ENCODE peak calls at places on chromosomes 7 and 10, in six cellular contexts. U is heart left ventricle, G is tibial artery, T is ovary, N is body of pancreas, M is AG04450. S is an unnamed sample.

GRCh38 chr7:17099083-17099973 is 199.1 kb upstream of the AHR start:
- DNase-seq in U (peak; percentile 33), G (no peak), T (no peak), N (peak; percentile 91), M (no peak), S (peak; percentile 94)

GRCh38 chr7:25859412-25859704 is 292.6 kb upstream of the NFE2L3 start:
- DNase-seq in U (no peak), G (no peak), T (no peak), N (no peak), M (no peak), S (no peak)

GRCh38 chr7:156638443-156639077 is 2.0 kb upstream of the RNF32 start:
- DNase-seq in U (no peak), G (no peak), T (no peak), N (no peak), M (no peak), S (no peak)

GRCh38 chr10:132062181-132062515 is 3.6 kb upstream of the JAKMIP3 start:
- DNase-seq in U (no peak), G (no peak), T (no peak), N (no peak), M (no peak), S (no peak)

GRCh38 chr7:135922263-135922662 is 54.9 kb downstream of the MTPN start:
- DNase-seq in U (no peak), G (no peak), T (no peak), N (no peak), M (no peak), S (no peak)

GRCh38 chr7:117143580-117143979 is 179.3 kb downstream of the WNT2 start:
- DNase-seq in U (no peak), G (no peak), T (no peak), N (no peak), M (no peak), S (peak; percentile 38)

GRCh38 chr10:114917927-114918672 is 19.9 kb upstream of the TRUB1 start:
- DNase-seq in U (no peak), G (no peak), T (no peak), N (no peak), M (no peak), S (no peak)

GRCh38 chr10:2874963-2875362 is 192.4 kb upstream of the PFKP start:
- DNase-seq in U (no peak), G (no peak), T (no peak), N (no peak), M (no peak), S (no peak)

GRCh38 chr7:95004618-95005282 is 97.4 kb downstream of the PPP1R9A start:
- DNase-seq in U (peak; percentile 62), G (no peak), T (no peak), N (no peak), M (no peak), S (no peak)

DNA sequence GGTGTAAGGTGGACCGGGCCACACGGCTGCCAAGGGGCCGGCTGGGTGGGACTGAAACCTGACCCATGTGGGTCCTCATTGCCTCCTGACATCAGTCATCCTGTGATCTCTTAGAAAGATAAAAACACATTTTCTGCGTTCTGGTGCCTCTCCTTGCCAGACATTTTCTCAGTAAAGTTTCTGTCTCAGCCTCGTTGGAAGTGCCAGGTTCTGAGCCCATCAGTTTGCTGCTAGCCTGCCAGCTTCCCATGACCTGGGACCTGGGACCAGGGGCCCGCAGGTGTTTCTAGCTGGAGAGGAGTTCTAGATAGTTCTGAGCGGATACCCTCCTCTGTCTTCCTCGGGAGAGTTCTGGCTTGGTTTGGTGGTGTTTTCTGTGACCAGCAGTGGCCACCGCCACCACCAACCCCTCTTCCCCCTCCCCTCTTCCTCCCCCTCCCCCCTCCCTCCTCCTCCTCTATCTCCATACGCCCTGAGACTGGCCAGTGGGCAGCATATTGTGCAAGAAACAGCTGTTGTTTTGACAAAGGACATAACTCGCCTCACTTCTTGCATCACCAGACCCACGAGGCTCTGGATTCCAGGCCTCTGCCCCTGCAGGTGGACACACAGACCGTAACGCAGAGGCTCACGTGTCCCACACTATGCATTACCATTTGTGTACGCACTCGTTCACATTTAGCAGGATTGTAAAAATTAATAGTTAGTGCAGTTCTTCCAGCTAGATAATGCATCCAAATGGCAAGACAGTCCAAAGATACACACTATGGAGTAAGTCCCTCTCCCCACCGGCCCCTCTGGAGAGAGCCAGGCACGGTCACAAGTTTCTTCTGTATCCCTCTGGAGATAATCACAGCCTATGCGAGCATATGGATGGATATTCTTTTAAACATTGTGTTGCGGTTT is 94.6 kb downstream of the CUX1 start:
- DNase-seq in U (peak; percentile 79), G (peak; percentile 61), T (peak; percentile 87), N (no peak), M (peak; percentile 72), S (peak; percentile 96)
- TF ChIP-seq CTCF in U (no peak), G (no peak), T (peak; percentile 35), N (no peak), M (no peak), S (peak; percentile 13)

DNA sequence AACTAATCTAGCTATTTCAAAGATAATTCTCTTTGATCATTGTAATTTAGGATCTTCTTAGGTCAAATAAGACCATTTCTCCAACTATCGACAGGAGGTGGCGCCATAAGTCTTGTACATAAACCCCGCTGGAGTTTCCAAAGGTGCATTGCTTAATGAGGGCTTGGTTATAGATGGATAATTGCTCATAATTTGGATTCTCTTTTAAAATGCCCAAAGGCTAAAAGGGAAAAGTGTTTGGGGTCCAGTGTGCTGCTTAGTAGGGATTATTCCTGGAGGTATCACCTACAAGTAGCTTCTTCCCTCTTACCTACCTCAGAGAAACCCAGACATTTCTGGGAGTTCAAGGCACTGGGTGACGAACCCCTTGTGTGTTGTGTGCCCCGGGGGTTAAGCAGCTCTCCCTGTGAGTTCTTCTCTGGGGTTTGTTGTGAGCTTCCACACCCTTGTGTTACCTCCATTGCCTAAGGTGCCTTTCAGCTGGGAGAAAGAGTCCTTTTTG is 75.2 kb downstream of the PAXIP1 start:
- DNase-seq in U (peak; percentile 58), G (peak; percentile 93), T (peak; percentile 86), N (peak; percentile 92), M (peak; percentile 76), S (peak; percentile 95)
- H3K4me3 ChIP-seq in U (peak overlapping the region; percentile 62), G (peak overlapping the region; percentile 66), T (peak overlapping the region; percentile 66), N (peak overlapping the region; percentile 67), M (peak overlapping the region; percentile 73), S (peak overlapping the region; percentile 76)

GRCh38 chr7:114658188-114658587 is 243.6 kb downstream of the FOXP2 start:
- DNase-seq in U (no peak), G (no peak), T (no peak), N (no peak), M (no peak), S (no peak)

GRCh38 chr7:114659409-114659808 is 244.8 kb downstream of the FOXP2 start:
- DNase-seq in U (no peak), G (no peak), T (no peak), N (no peak), M (no peak), S (no peak)

GRCh38 chr7:114662002-114662677 is 247.5 kb downstream of the FOXP2 start:
- DNase-seq in U (no peak), G (no peak), T (no peak), N (no peak), M (no peak), S (no peak)

GRCh38 chr7:114660007-114660406 is 245.4 kb downstream of the FOXP2 start:
- DNase-seq in U (no peak), G (no peak), T (no peak), N (no peak), M (no peak), S (no peak)

GRCh38 chr7:114663502-114663901 is 248.9 kb downstream of the FOXP2 start:
- DNase-seq in U (no peak), G (no peak), T (no peak), N (no peak), M (peak; percentile 2), S (peak; percentile 58)
- TF ChIP-seq CTCF in U (peak; percentile 22), G (peak; percentile 7), T (no peak), N (no peak), M (peak; percentile 47), S (peak; percentile 37)

GRCh38 chr10:94005050-94005449 is 11.3 kb downstream of the PLCE1 start:
- DNase-seq in U (no peak), G (no peak), T (no peak), N (no peak), M (no peak), S (peak; percentile 33)
- H3K4me3 ChIP-seq in U (no peak overlapping the region), G (no peak overlapping the region), T (no peak overlapping the region), N (no peak overlapping the region), M (no peak overlapping the region), S (no peak overlapping the region)

DNA sequence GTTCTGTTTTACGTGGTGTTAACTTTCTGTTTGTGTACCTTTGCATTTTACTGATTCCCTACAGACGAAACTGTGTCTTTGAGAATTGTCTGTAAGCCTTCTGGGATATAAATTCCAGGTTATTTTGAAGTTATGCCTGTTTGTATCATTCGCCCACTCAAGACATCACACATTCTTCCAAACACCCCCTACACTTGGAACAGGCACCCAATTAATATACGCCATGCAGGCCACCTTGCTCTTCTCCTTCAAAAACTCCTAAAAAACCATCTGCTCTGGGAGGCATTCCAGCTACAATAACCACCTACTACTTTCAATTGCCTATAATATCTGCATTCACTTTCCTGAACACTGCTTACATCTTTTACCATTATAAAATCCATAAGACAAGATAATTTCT is 453.3 kb downstream of the DGKB start:
- DNase-seq in U (no peak), G (no peak), T (no peak), N (no peak), M (no peak), S (no peak)
- TF ChIP-seq CTCF in U (no peak), G (no peak), T (no peak), N (no peak), M (no peak), S (no peak)

DNA sequence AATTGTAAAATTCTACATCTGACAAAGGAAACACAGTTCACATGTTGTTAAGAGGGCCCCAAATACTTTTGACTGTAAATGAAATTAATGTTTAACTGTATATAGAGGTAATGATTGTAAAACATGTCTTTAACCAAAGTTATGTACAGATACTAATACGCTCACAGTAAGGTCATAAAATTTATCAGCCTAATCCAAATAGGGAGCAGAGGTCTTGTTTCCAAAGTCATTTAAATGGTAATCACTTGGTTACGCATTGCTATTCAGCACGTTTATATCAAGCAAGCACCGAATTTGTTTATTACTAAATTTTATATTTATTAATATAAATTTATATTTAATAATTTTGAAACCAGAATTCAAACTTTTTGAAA is 1.4 kb downstream of the PHYHIPL start:
- DNase-seq in U (no peak), G (no peak), T (no peak), N (no peak), M (no peak), S (no peak)
- H3K4me3 ChIP-seq in U (no peak overlapping the region), G (no peak overlapping the region), T (no peak overlapping the region), N (peak overlapping the region; percentile 50), M (no peak overlapping the region), S (no peak overlapping the region)

GRCh38 chr7:1671876-1672451 is 1.9 kb downstream of the ELFN1 start:
- DNase-seq in U (no peak), G (peak; percentile 10), T (no peak), N (peak; percentile 3), M (no peak), S (no peak)
- TF ChIP-seq CTCF in U (no peak), G (no peak), T (no peak), N (no peak), M (no peak), S (no peak)